ENCODE peak calls at places on chromosomes 11 and 22, in nine cellular contexts. One of them, this sample, is unnamed.

GRCh38 chr11:74220376-74220775 is 49.3 kb downstream of the PPME1 start:
- DNase-seq in astrocyte of the cerebellum: no peak
- DNase-seq in cardiac fibroblast: no peak
- DNase-seq in GM10248: no peak
- DNase-seq in fibroblast of pulmonary artery: peak; percentile 8
- DNase-seq in HFFc6: no peak
- DNase-seq in heart right ventricle: no peak
- DNase-seq in uterus: no peak
- DNase-seq in AG10803: no peak
- DNase-seq in this sample: no peak

GRCh38 chr11:119888119-119888518 is 159.1 kb upstream of the NECTIN1 start:
- DNase-seq in astrocyte of the cerebellum: no peak
- DNase-seq in cardiac fibroblast: no peak
- DNase-seq in GM10248: no peak
- DNase-seq in fibroblast of pulmonary artery: no peak
- DNase-seq in HFFc6: no peak
- DNase-seq in heart right ventricle: no peak
- DNase-seq in uterus: no peak
- DNase-seq in AG10803: peak; percentile 3
- DNase-seq in this sample: no peak

GRCh38 chr11:110086892-110087309 is 6.3 kb upstream of the ZC3H12C start:
- DNase-seq in astrocyte of the cerebellum: no peak
- DNase-seq in cardiac fibroblast: peak; percentile 95
- DNase-seq in GM10248: no peak
- DNase-seq in fibroblast of pulmonary artery: peak; percentile 92
- DNase-seq in HFFc6: peak; percentile 73
- DNase-seq in heart right ventricle: no peak
- DNase-seq in uterus: no peak
- DNase-seq in AG10803: peak; percentile 72
- DNase-seq in this sample: no peak

GRCh38 chr11:19079643-19080440 is 19.3 kb upstream of the MRGPRX2 start:
- DNase-seq in astrocyte of the cerebellum: peak; percentile 81
- DNase-seq in cardiac fibroblast: peak; percentile 78
- DNase-seq in GM10248: no peak
- DNase-seq in fibroblast of pulmonary artery: peak; percentile 91
- DNase-seq in HFFc6: peak; percentile 93
- DNase-seq in heart right ventricle: no peak
- DNase-seq in uterus: peak; percentile 25
- DNase-seq in AG10803: peak; percentile 97
- DNase-seq in this sample: no peak

GRCh38 chr22:39526736-39527171 is 5.8 kb downstream of the RPS19BP1 start:
- DNase-seq in astrocyte of the cerebellum: no peak
- DNase-seq in cardiac fibroblast: no peak
- DNase-seq in GM10248: no peak
- DNase-seq in fibroblast of pulmonary artery: no peak
- DNase-seq in HFFc6: no peak
- DNase-seq in heart right ventricle: no peak
- DNase-seq in uterus: no peak
- DNase-seq in AG10803: no peak
- DNase-seq in this sample: peak; percentile 54

GRCh38 chr11:11969380-11970215 is 38.8 kb downstream of the DKK3 start:
- DNase-seq in astrocyte of the cerebellum: no peak
- DNase-seq in cardiac fibroblast: no peak
- DNase-seq in GM10248: no peak
- DNase-seq in fibroblast of pulmonary artery: no peak
- DNase-seq in HFFc6: no peak
- DNase-seq in heart right ventricle: no peak
- DNase-seq in uterus: no peak
- DNase-seq in AG10803: peak; percentile 29
- DNase-seq in this sample: no peak

GRCh38 chr22:32331918-32332725 is 25.5 kb upstream of the RFPL3 start:
- DNase-seq in astrocyte of the cerebellum: no peak
- DNase-seq in cardiac fibroblast: no peak
- DNase-seq in GM10248: no peak
- DNase-seq in fibroblast of pulmonary artery: no peak
- DNase-seq in HFFc6: no peak
- DNase-seq in heart right ventricle: no peak
- DNase-seq in uterus: no peak
- DNase-seq in AG10803: no peak
- DNase-seq in this sample: no peak

GRCh38 chr11:61683961-61684869 is 4.0 kb downstream of the DAGLA start:
- DNase-seq in astrocyte of the cerebellum: peak; percentile 66
- DNase-seq in cardiac fibroblast: no peak
- DNase-seq in GM10248: no peak
- DNase-seq in fibroblast of pulmonary artery: no peak
- DNase-seq in HFFc6: no peak
- DNase-seq in heart right ventricle: no peak
- DNase-seq in uterus: no peak
- DNase-seq in AG10803: no peak
- DNase-seq in this sample: peak; percentile 55

GRCh38 chr22:44172370-44173108 is 8.2 kb upstream of the PARVG start:
- DNase-seq in astrocyte of the cerebellum: no peak
- DNase-seq in cardiac fibroblast: no peak
- DNase-seq in GM10248: peak; percentile 83
- DNase-seq in fibroblast of pulmonary artery: no peak
- DNase-seq in HFFc6: no peak
- DNase-seq in heart right ventricle: peak; percentile 42
- DNase-seq in uterus: no peak
- DNase-seq in AG10803: peak; percentile 11
- DNase-seq in this sample: peak; percentile 34

GRCh38 chr11:127411283-127411682 is 410.7 kb upstream of the KIRREL3 start:
- DNase-seq in astrocyte of the cerebellum: no peak
- DNase-seq in cardiac fibroblast: no peak
- DNase-seq in GM10248: no peak
- DNase-seq in fibroblast of pulmonary artery: no peak
- DNase-seq in HFFc6: no peak
- DNase-seq in heart right ventricle: no peak
- DNase-seq in uterus: no peak
- DNase-seq in AG10803: no peak
- DNase-seq in this sample: no peak

GRCh38 chr11:115607621-115608191 is 103.5 kb upstream of the CADM1 start:
- DNase-seq in astrocyte of the cerebellum: peak; percentile 49
- DNase-seq in cardiac fibroblast: no peak
- DNase-seq in GM10248: no peak
- DNase-seq in fibroblast of pulmonary artery: no peak
- DNase-seq in HFFc6: no peak
- DNase-seq in heart right ventricle: peak; percentile 30
- DNase-seq in uterus: no peak
- DNase-seq in AG10803: peak; percentile 52
- DNase-seq in this sample: no peak

GRCh38 chr22:19443544-19444211 is 3.8 kb downstream of the C22orf39 start:
- DNase-seq in astrocyte of the cerebellum: no peak
- DNase-seq in cardiac fibroblast: no peak
- DNase-seq in GM10248: no peak
- DNase-seq in fibroblast of pulmonary artery: no peak
- DNase-seq in HFFc6: no peak
- DNase-seq in heart right ventricle: no peak
- DNase-seq in uterus: no peak
- DNase-seq in AG10803: no peak
- DNase-seq in this sample: no peak

GRCh38 chr11:75100314-75100713 is 3.6 kb upstream of the OR2AT4 start:
- DNase-seq in astrocyte of the cerebellum: no peak
- DNase-seq in cardiac fibroblast: peak; percentile 70
- DNase-seq in GM10248: peak; percentile 75
- DNase-seq in fibroblast of pulmonary artery: peak; percentile 21
- DNase-seq in HFFc6: peak; percentile 59
- DNase-seq in heart right ventricle: no peak
- DNase-seq in uterus: no peak
- DNase-seq in AG10803: peak; percentile 30
- DNase-seq in this sample: peak; percentile 61

GRCh38 chr11:94840209-94840608 is 72.1 kb downstream of the AMOTL1 start:
- DNase-seq in astrocyte of the cerebellum: no peak
- DNase-seq in cardiac fibroblast: no peak
- DNase-seq in GM10248: no peak
- DNase-seq in fibroblast of pulmonary artery: no peak
- DNase-seq in HFFc6: no peak
- DNase-seq in heart right ventricle: no peak
- DNase-seq in uterus: no peak
- DNase-seq in AG10803: peak; percentile 37
- DNase-seq in this sample: no peak

GRCh38 chr22:27460596-27461347 is 340.8 kb downstream of the MN1 start:
- DNase-seq in astrocyte of the cerebellum: no peak
- DNase-seq in cardiac fibroblast: peak; percentile 56
- DNase-seq in GM10248: no peak
- DNase-seq in fibroblast of pulmonary artery: peak; percentile 54
- DNase-seq in HFFc6: peak; percentile 54
- DNase-seq in heart right ventricle: peak; percentile 30
- DNase-seq in uterus: no peak
- DNase-seq in AG10803: peak; percentile 97
- DNase-seq in this sample: no peak

GRCh38 chr11:86625981-86626380 is 46.4 kb downstream of the ME3 start:
- DNase-seq in astrocyte of the cerebellum: no peak
- DNase-seq in cardiac fibroblast: peak; percentile 67
- DNase-seq in GM10248: no peak
- DNase-seq in fibroblast of pulmonary artery: peak; percentile 65
- DNase-seq in HFFc6: no peak
- DNase-seq in heart right ventricle: no peak
- DNase-seq in uterus: no peak
- DNase-seq in AG10803: peak; percentile 61
- DNase-seq in this sample: no peak

GRCh38 chr11:124878497-124879228 is 13.4 kb downstream of the ROBO3 start:
- DNase-seq in astrocyte of the cerebellum: no peak
- DNase-seq in cardiac fibroblast: no peak
- DNase-seq in GM10248: no peak
- DNase-seq in fibroblast of pulmonary artery: no peak
- DNase-seq in HFFc6: no peak
- DNase-seq in heart right ventricle: no peak
- DNase-seq in uterus: no peak
- DNase-seq in AG10803: no peak
- DNase-seq in this sample: no peak

GRCh38 chr11:3220101-3220500 is 1.5 kb upstream of the MRGPRG start:
- DNase-seq in astrocyte of the cerebellum: no peak
- DNase-seq in cardiac fibroblast: no peak
- DNase-seq in GM10248: no peak
- DNase-seq in fibroblast of pulmonary artery: no peak
- DNase-seq in HFFc6: no peak
- DNase-seq in heart right ventricle: no peak
- DNase-seq in uterus: no peak
- DNase-seq in AG10803: no peak
- DNase-seq in this sample: no peak

GRCh38 chr11:79461144-79461543 is 20.3 kb upstream of the TENM4 start:
- DNase-seq in astrocyte of the cerebellum: no peak
- DNase-seq in cardiac fibroblast: peak; percentile 49
- DNase-seq in GM10248: no peak
- DNase-seq in fibroblast of pulmonary artery: peak; percentile 50
- DNase-seq in HFFc6: peak; percentile 58
- DNase-seq in heart right ventricle: no peak
- DNase-seq in uterus: no peak
- DNase-seq in AG10803: peak; percentile 69
- DNase-seq in this sample: no peak
- TF ChIP-seq CTCF in astrocyte of the cerebellum: peak; percentile 76
- TF ChIP-seq CTCF in cardiac fibroblast: peak; percentile 47
- TF ChIP-seq CTCF in GM10248: no peak
- TF ChIP-seq CTCF in fibroblast of pulmonary artery: peak; percentile 61
- TF ChIP-seq CTCF in HFFc6: peak; percentile 86
- TF ChIP-seq CTCF in heart right ventricle: peak; percentile 59
- TF ChIP-seq CTCF in uterus: no peak
- TF ChIP-seq CTCF in AG10803: peak; percentile 77
- TF ChIP-seq CTCF in this sample: no peak

DNA sequence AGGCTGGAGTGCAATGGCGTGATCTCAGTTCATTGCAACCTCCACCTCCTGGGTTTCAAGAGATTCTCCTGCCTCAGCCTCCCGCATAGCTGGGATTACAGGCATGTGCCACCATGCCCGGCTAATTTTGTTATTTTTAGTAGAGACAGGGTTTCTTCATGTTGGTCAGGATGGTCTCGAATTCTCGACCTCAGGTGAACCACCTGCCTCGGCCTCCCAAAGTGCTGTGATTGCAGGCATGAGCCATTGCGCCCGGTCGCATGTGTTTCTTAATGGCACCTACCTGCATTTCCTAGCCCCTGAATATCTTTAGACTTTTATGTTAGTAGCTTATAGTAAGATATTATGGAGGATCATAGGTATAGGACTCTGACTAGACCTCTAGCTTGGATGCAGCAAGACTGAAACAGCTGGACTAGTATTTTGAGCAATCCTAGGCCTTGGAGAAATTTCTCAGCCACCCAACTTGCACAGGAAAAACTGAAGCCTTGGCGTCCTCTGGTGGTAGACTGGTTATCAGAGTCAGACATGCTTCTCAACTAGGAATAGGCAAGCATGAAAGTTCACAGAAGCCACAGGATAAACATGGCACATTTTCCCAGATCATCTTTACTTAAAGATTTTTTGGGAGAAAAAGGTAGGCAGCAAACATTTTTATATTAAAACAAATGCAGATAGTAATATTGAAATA is 22.7 kb upstream of the C1QTNF4 start:
- DNase-seq in astrocyte of the cerebellum: peak; percentile 72
- DNase-seq in cardiac fibroblast: peak; percentile 88
- DNase-seq in GM10248: peak; percentile 49
- DNase-seq in fibroblast of pulmonary artery: peak; percentile 87
- DNase-seq in HFFc6: peak; percentile 63
- DNase-seq in heart right ventricle: no peak
- DNase-seq in uterus: peak; percentile 63
- DNase-seq in AG10803: peak; percentile 85
- DNase-seq in this sample: peak; percentile 52
- TF ChIP-seq CTCF in astrocyte of the cerebellum: peak; percentile 98
- TF ChIP-seq CTCF in cardiac fibroblast: peak; percentile 95
- TF ChIP-seq CTCF in GM10248: peak; percentile 77
- TF ChIP-seq CTCF in fibroblast of pulmonary artery: peak; percentile 98
- TF ChIP-seq CTCF in HFFc6: peak; percentile 86
- TF ChIP-seq CTCF in heart right ventricle: peak; percentile 78
- TF ChIP-seq CTCF in uterus: peak; percentile 46
- TF ChIP-seq CTCF in AG10803: peak; percentile 99
- TF ChIP-seq CTCF in this sample: no peak

DNA sequence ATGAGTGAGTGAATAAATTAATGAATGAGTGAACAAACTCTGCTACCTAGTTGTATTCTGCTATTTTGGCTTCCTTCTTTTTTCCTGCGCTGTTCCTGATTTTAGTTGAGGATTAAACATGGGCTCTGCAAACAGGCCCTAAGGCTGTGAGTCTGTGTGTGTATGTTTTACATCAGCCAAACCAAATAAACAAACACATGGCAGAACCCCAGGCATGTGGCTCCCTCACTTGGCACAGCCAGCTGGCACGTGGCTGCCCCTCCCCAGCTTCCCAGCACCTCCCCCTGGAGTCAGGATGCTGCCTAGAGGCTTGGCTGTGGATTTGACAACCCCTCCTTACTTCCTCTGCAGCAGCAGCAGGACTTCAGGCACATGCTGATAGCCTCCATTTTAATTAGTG is 593.2 kb downstream of the INSC start:
- DNase-seq in astrocyte of the cerebellum: peak; percentile 32
- DNase-seq in cardiac fibroblast: peak; percentile 7
- DNase-seq in GM10248: no peak
- DNase-seq in fibroblast of pulmonary artery: peak; percentile 54
- DNase-seq in HFFc6: no peak
- DNase-seq in heart right ventricle: peak; percentile 45
- DNase-seq in uterus: no peak
- DNase-seq in AG10803: no peak
- DNase-seq in this sample: no peak
- TF ChIP-seq CTCF in astrocyte of the cerebellum: no peak
- TF ChIP-seq CTCF in cardiac fibroblast: no peak
- TF ChIP-seq CTCF in GM10248: no peak
- TF ChIP-seq CTCF in fibroblast of pulmonary artery: no peak
- TF ChIP-seq CTCF in HFFc6: no peak
- TF ChIP-seq CTCF in heart right ventricle: peak; percentile 7
- TF ChIP-seq CTCF in uterus: no peak
- TF ChIP-seq CTCF in AG10803: no peak
- TF ChIP-seq CTCF in this sample: no peak

GRCh38 chr11:1453611-1454386 is 32.8 kb downstream of the MOB2 start:
- DNase-seq in astrocyte of the cerebellum: no peak
- DNase-seq in cardiac fibroblast: no peak
- DNase-seq in GM10248: peak; percentile 81
- DNase-seq in fibroblast of pulmonary artery: no peak
- DNase-seq in HFFc6: no peak
- DNase-seq in heart right ventricle: no peak
- DNase-seq in uterus: no peak
- DNase-seq in AG10803: no peak
- DNase-seq in this sample: peak; percentile 50
- TF ChIP-seq CTCF in astrocyte of the cerebellum: no peak
- TF ChIP-seq CTCF in cardiac fibroblast: no peak
- TF ChIP-seq CTCF in GM10248: peak; percentile 61
- TF ChIP-seq CTCF in fibroblast of pulmonary artery: no peak
- TF ChIP-seq CTCF in HFFc6: peak; percentile 27
- TF ChIP-seq CTCF in heart right ventricle: peak; percentile 40
- TF ChIP-seq CTCF in uterus: peak; percentile 20
- TF ChIP-seq CTCF in AG10803: no peak
- TF ChIP-seq CTCF in this sample: no peak